ENCODE peak calls at places on chromosome 1, in seven cellular contexts. One of them, this sample, is unnamed.

GRCh38 chr1:74964508-74964907 is 169.7 kb upstream of the LHX8 start:
- DNase-seq in neural crest cell: no peak
- DNase-seq in A549: no peak
- DNase-seq in stimulated activated CD4-positive, alpha-beta T cell treated with anti-CD3 and anti-CD28 coated beads, Interleukin-1b, Interleukin-23, amount 100 ng/mL, for 48 hours: no peak
- DNase-seq in glutamatergic neuron: peak
- DNase-seq in posterior vena cava: no peak
- DNase-seq in GM04503: no peak
- DNase-seq in this sample: peak

GRCh38 chr1:42998381-42998780 is 39.7 kb upstream of the SLC2A1 start:
- DNase-seq in stimulated activated CD4-positive, alpha-beta T cell treated with anti-CD3 and anti-CD28 coated beads, Interleukin-1b, Interleukin-23, amount 100 ng/mL, for 48 hours: no peak
- DNase-seq in neural crest cell: no peak
- DNase-seq in GM04503: peak
- DNase-seq in glutamatergic neuron: no peak
- DNase-seq in posterior vena cava: no peak
- DNase-seq in A549: no peak
- DNase-seq in this sample: no peak

GRCh38 chr1:225657462-225657989 is 4.6 kb upstream of the ENAH start:
- DNase-seq in posterior vena cava: no peak
- DNase-seq in A549: peak
- DNase-seq in neural crest cell: no peak
- DNase-seq in GM04503: no peak
- DNase-seq in glutamatergic neuron: no peak
- DNase-seq in stimulated activated CD4-positive, alpha-beta T cell treated with anti-CD3 and anti-CD28 coated beads, Interleukin-1b, Interleukin-23, amount 100 ng/mL, for 48 hours: no peak
- DNase-seq in this sample: no peak

GRCh38 chr1:17539526-17540254 is at the start of gene ARHGEF10L:
- DNase-seq in posterior vena cava: no peak
- DNase-seq in glutamatergic neuron: peak
- DNase-seq in GM04503: no peak
- DNase-seq in A549: no peak
- DNase-seq in neural crest cell: peak
- DNase-seq in stimulated activated CD4-positive, alpha-beta T cell treated with anti-CD3 and anti-CD28 coated beads, Interleukin-1b, Interleukin-23, amount 100 ng/mL, for 48 hours: no peak
- DNase-seq in this sample: peak

GRCh38 chr1:2203671-2204383 is 9.3 kb upstream of the FAAP20 start:
- DNase-seq in A549: no peak
- DNase-seq in GM04503: no peak
- DNase-seq in posterior vena cava: no peak
- DNase-seq in glutamatergic neuron: no peak
- DNase-seq in neural crest cell: no peak
- DNase-seq in stimulated activated CD4-positive, alpha-beta T cell treated with anti-CD3 and anti-CD28 coated beads, Interleukin-1b, Interleukin-23, amount 100 ng/mL, for 48 hours: no peak
- DNase-seq in this sample: no peak

GRCh38 chr1:181777812-181778211 is 283.7 kb downstream of the ZNF648 start:
- DNase-seq in A549: no peak
- DNase-seq in stimulated activated CD4-positive, alpha-beta T cell treated with anti-CD3 and anti-CD28 coated beads, Interleukin-1b, Interleukin-23, amount 100 ng/mL, for 48 hours: no peak
- DNase-seq in GM04503: no peak
- DNase-seq in glutamatergic neuron: no peak
- DNase-seq in posterior vena cava: no peak
- DNase-seq in neural crest cell: no peak
- DNase-seq in this sample: no peak

GRCh38 chr1:191343816-191344215 is 814.4 kb upstream of the RGS18 start:
- DNase-seq in glutamatergic neuron: no peak
- DNase-seq in A549: no peak
- DNase-seq in posterior vena cava: no peak
- DNase-seq in stimulated activated CD4-positive, alpha-beta T cell treated with anti-CD3 and anti-CD28 coated beads, Interleukin-1b, Interleukin-23, amount 100 ng/mL, for 48 hours: no peak
- DNase-seq in GM04503: no peak
- DNase-seq in neural crest cell: no peak
- DNase-seq in this sample: no peak

GRCh38 chr1:234535763-234536515 is 57.0 kb upstream of the TARBP1 start:
- DNase-seq in A549: peak
- DNase-seq in neural crest cell: no peak
- DNase-seq in posterior vena cava: peak
- DNase-seq in stimulated activated CD4-positive, alpha-beta T cell treated with anti-CD3 and anti-CD28 coated beads, Interleukin-1b, Interleukin-23, amount 100 ng/mL, for 48 hours: no peak
- DNase-seq in GM04503: peak
- DNase-seq in glutamatergic neuron: no peak
- DNase-seq in this sample: no peak

GRCh38 chr1:83559090-83559489 is 439.8 kb downstream of the TTLL7 start:
- DNase-seq in neural crest cell: no peak
- DNase-seq in posterior vena cava: no peak
- DNase-seq in GM04503: no peak
- DNase-seq in glutamatergic neuron: no peak
- DNase-seq in A549: no peak
- DNase-seq in stimulated activated CD4-positive, alpha-beta T cell treated with anti-CD3 and anti-CD28 coated beads, Interleukin-1b, Interleukin-23, amount 100 ng/mL, for 48 hours: no peak
- DNase-seq in this sample: no peak

GRCh38 chr1:198627436-198628063 is 11.3 kb upstream of the PTPRC start:
- DNase-seq in GM04503: no peak
- DNase-seq in stimulated activated CD4-positive, alpha-beta T cell treated with anti-CD3 and anti-CD28 coated beads, Interleukin-1b, Interleukin-23, amount 100 ng/mL, for 48 hours: no peak
- DNase-seq in neural crest cell: no peak
- DNase-seq in posterior vena cava: no peak
- DNase-seq in glutamatergic neuron: no peak
- DNase-seq in A549: no peak
- DNase-seq in this sample: no peak

GRCh38 chr1:14780271-14780670 is 181.8 kb downstream of the KAZN start:
- DNase-seq in posterior vena cava: no peak
- DNase-seq in stimulated activated CD4-positive, alpha-beta T cell treated with anti-CD3 and anti-CD28 coated beads, Interleukin-1b, Interleukin-23, amount 100 ng/mL, for 48 hours: no peak
- DNase-seq in GM04503: peak
- DNase-seq in glutamatergic neuron: no peak
- DNase-seq in A549: no peak
- DNase-seq in neural crest cell: no peak
- DNase-seq in this sample: no peak

GRCh38 chr1:204316164-204316563 is 43.6 kb downstream of the PLEKHA6 start:
- DNase-seq in stimulated activated CD4-positive, alpha-beta T cell treated with anti-CD3 and anti-CD28 coated beads, Interleukin-1b, Interleukin-23, amount 100 ng/mL, for 48 hours: no peak
- DNase-seq in GM04503: no peak
- DNase-seq in posterior vena cava: no peak
- DNase-seq in neural crest cell: no peak
- DNase-seq in glutamatergic neuron: no peak
- DNase-seq in A549: no peak
- DNase-seq in this sample: no peak

GRCh38 chr1:15384301-15384901 is 25.3 kb upstream of the EFHD2 start:
- DNase-seq in posterior vena cava: no peak
- DNase-seq in GM04503: no peak
- DNase-seq in stimulated activated CD4-positive, alpha-beta T cell treated with anti-CD3 and anti-CD28 coated beads, Interleukin-1b, Interleukin-23, amount 100 ng/mL, for 48 hours: no peak
- DNase-seq in A549: no peak
- DNase-seq in neural crest cell: peak
- DNase-seq in glutamatergic neuron: peak
- DNase-seq in this sample: no peak

GRCh38 chr1:223771814-223772770 is 59.8 kb downstream of the CAPN2 start:
- DNase-seq in A549: peak
- DNase-seq in GM04503: peak
- DNase-seq in stimulated activated CD4-positive, alpha-beta T cell treated with anti-CD3 and anti-CD28 coated beads, Interleukin-1b, Interleukin-23, amount 100 ng/mL, for 48 hours: no peak
- DNase-seq in glutamatergic neuron: no peak
- DNase-seq in neural crest cell: no peak
- DNase-seq in posterior vena cava: peak
- DNase-seq in this sample: no peak

GRCh38 chr1:156987715-156988114 is 57.8 kb downstream of the ARHGEF11 start:
- DNase-seq in neural crest cell: no peak
- DNase-seq in glutamatergic neuron: no peak
- DNase-seq in stimulated activated CD4-positive, alpha-beta T cell treated with anti-CD3 and anti-CD28 coated beads, Interleukin-1b, Interleukin-23, amount 100 ng/mL, for 48 hours: no peak
- DNase-seq in GM04503: no peak
- DNase-seq in A549: no peak
- DNase-seq in posterior vena cava: no peak
- DNase-seq in this sample: no peak

GRCh38 chr1:184555665-184556641 is 169.1 kb downstream of the C1orf21 start:
- DNase-seq in neural crest cell: no peak
- DNase-seq in A549: no peak
- DNase-seq in glutamatergic neuron: peak
- DNase-seq in posterior vena cava: no peak
- DNase-seq in stimulated activated CD4-positive, alpha-beta T cell treated with anti-CD3 and anti-CD28 coated beads, Interleukin-1b, Interleukin-23, amount 100 ng/mL, for 48 hours: no peak
- DNase-seq in GM04503: no peak
- DNase-seq in this sample: no peak

GRCh38 chr1:208988811-208989222 is 594.7 kb upstream of the CAMK1G start:
- DNase-seq in glutamatergic neuron: no peak
- DNase-seq in GM04503: peak
- DNase-seq in A549: peak
- DNase-seq in stimulated activated CD4-positive, alpha-beta T cell treated with anti-CD3 and anti-CD28 coated beads, Interleukin-1b, Interleukin-23, amount 100 ng/mL, for 48 hours: no peak
- DNase-seq in neural crest cell: no peak
- DNase-seq in posterior vena cava: no peak
- DNase-seq in this sample: no peak

GRCh38 chr1:157485793-157486192 is 66.5 kb downstream of the FCRL5 start:
- DNase-seq in A549: no peak
- DNase-seq in posterior vena cava: no peak
- DNase-seq in stimulated activated CD4-positive, alpha-beta T cell treated with anti-CD3 and anti-CD28 coated beads, Interleukin-1b, Interleukin-23, amount 100 ng/mL, for 48 hours: no peak
- DNase-seq in neural crest cell: no peak
- DNase-seq in glutamatergic neuron: no peak
- DNase-seq in GM04503: no peak
- DNase-seq in this sample: no peak

GRCh38 chr1:195097316-195097715 is 1510.9 kb downstream of the KCNT2 start:
- DNase-seq in A549: no peak
- DNase-seq in glutamatergic neuron: no peak
- DNase-seq in neural crest cell: no peak
- DNase-seq in stimulated activated CD4-positive, alpha-beta T cell treated with anti-CD3 and anti-CD28 coated beads, Interleukin-1b, Interleukin-23, amount 100 ng/mL, for 48 hours: no peak
- DNase-seq in posterior vena cava: no peak
- DNase-seq in GM04503: no peak
- DNase-seq in this sample: no peak

GRCh38 chr1:37764888-37765441 is at the start of gene EPHA10:
- DNase-seq in A549: no peak
- DNase-seq in glutamatergic neuron: peak
- DNase-seq in stimulated activated CD4-positive, alpha-beta T cell treated with anti-CD3 and anti-CD28 coated beads, Interleukin-1b, Interleukin-23, amount 100 ng/mL, for 48 hours: no peak
- DNase-seq in neural crest cell: peak
- DNase-seq in posterior vena cava: no peak
- DNase-seq in GM04503: no peak
- DNase-seq in this sample: peak

GRCh38 chr1:172308577-172308976 is 111.9 kb upstream of the C1orf105 start:
- DNase-seq in stimulated activated CD4-positive, alpha-beta T cell treated with anti-CD3 and anti-CD28 coated beads, Interleukin-1b, Interleukin-23, amount 100 ng/mL, for 48 hours: no peak
- DNase-seq in GM04503: no peak
- DNase-seq in glutamatergic neuron: no peak
- DNase-seq in A549: no peak
- DNase-seq in neural crest cell: no peak
- DNase-seq in posterior vena cava: no peak
- DNase-seq in this sample: no peak

GRCh38 chr1:204001166-204001901 is 71.6 kb upstream of the SOX13 start:
- DNase-seq in posterior vena cava: no peak
- DNase-seq in glutamatergic neuron: no peak
- DNase-seq in neural crest cell: no peak
- DNase-seq in GM04503: no peak
- DNase-seq in A549: no peak
- DNase-seq in stimulated activated CD4-positive, alpha-beta T cell treated with anti-CD3 and anti-CD28 coated beads, Interleukin-1b, Interleukin-23, amount 100 ng/mL, for 48 hours: no peak
- DNase-seq in this sample: no peak

GRCh38 chr1:156747737-156748669 is 3.5 kb downstream of the HDGF start:
- DNase-seq in neural crest cell: no peak
- DNase-seq in posterior vena cava: peak
- DNase-seq in stimulated activated CD4-positive, alpha-beta T cell treated with anti-CD3 and anti-CD28 coated beads, Interleukin-1b, Interleukin-23, amount 100 ng/mL, for 48 hours: no peak
- DNase-seq in GM04503: no peak
- DNase-seq in glutamatergic neuron: no peak
- DNase-seq in A549: no peak
- DNase-seq in this sample: no peak

GRCh38 chr1:228875741-228876140 is 140.5 kb downstream of the RHOU start:
- DNase-seq in stimulated activated CD4-positive, alpha-beta T cell treated with anti-CD3 and anti-CD28 coated beads, Interleukin-1b, Interleukin-23, amount 100 ng/mL, for 48 hours: no peak
- DNase-seq in A549: no peak
- DNase-seq in posterior vena cava: no peak
- DNase-seq in neural crest cell: no peak
- DNase-seq in GM04503: no peak
- DNase-seq in glutamatergic neuron: no peak
- DNase-seq in this sample: no peak

GRCh38 chr1:23018661-23019093 is 591 bp upstream of the KDM1A start:
- DNase-seq in glutamatergic neuron: no peak
- DNase-seq in posterior vena cava: no peak
- DNase-seq in stimulated activated CD4-positive, alpha-beta T cell treated with anti-CD3 and anti-CD28 coated beads, Interleukin-1b, Interleukin-23, amount 100 ng/mL, for 48 hours: no peak
- DNase-seq in A549: no peak
- DNase-seq in GM04503: no peak
- DNase-seq in neural crest cell: no peak
- DNase-seq in this sample: no peak

GRCh38 chr1:204408074-204408507 is 3.5 kb downstream of the PPP1R15B start:
- DNase-seq in neural crest cell: no peak
- DNase-seq in glutamatergic neuron: no peak
- DNase-seq in posterior vena cava: no peak
- DNase-seq in GM04503: no peak
- DNase-seq in stimulated activated CD4-positive, alpha-beta T cell treated with anti-CD3 and anti-CD28 coated beads, Interleukin-1b, Interleukin-23, amount 100 ng/mL, for 48 hours: no peak
- DNase-seq in A549: peak
- DNase-seq in this sample: peak

GRCh38 chr1:223720987-223721591 is 8.8 kb downstream of the CAPN2 start:
- DNase-seq in stimulated activated CD4-positive, alpha-beta T cell treated with anti-CD3 and anti-CD28 coated beads, Interleukin-1b, Interleukin-23, amount 100 ng/mL, for 48 hours: no peak
- DNase-seq in neural crest cell: no peak
- DNase-seq in posterior vena cava: no peak
- DNase-seq in GM04503: peak
- DNase-seq in A549: peak
- DNase-seq in glutamatergic neuron: no peak
- DNase-seq in this sample: no peak

GRCh38 chr1:29624320-29624719 is 388.0 kb downstream of the PTPRU start:
- DNase-seq in A549: no peak
- DNase-seq in stimulated activated CD4-positive, alpha-beta T cell treated with anti-CD3 and anti-CD28 coated beads, Interleukin-1b, Interleukin-23, amount 100 ng/mL, for 48 hours: no peak
- DNase-seq in posterior vena cava: no peak
- DNase-seq in glutamatergic neuron: no peak
- DNase-seq in GM04503: no peak
- DNase-seq in neural crest cell: no peak
- DNase-seq in this sample: no peak

GRCh38 chr1:209625205-209625549 is 27.0 kb downstream of the LAMB3 start:
- DNase-seq in stimulated activated CD4-positive, alpha-beta T cell treated with anti-CD3 and anti-CD28 coated beads, Interleukin-1b, Interleukin-23, amount 100 ng/mL, for 48 hours: no peak
- DNase-seq in GM04503: no peak
- DNase-seq in neural crest cell: no peak
- DNase-seq in A549: no peak
- DNase-seq in posterior vena cava: no peak
- DNase-seq in glutamatergic neuron: no peak
- DNase-seq in this sample: no peak

GRCh38 chr1:108877324-108877812 is 583 bp downstream of the GPSM2 start:
- DNase-seq in A549: no peak
- DNase-seq in posterior vena cava: no peak
- DNase-seq in neural crest cell: peak
- DNase-seq in stimulated activated CD4-positive, alpha-beta T cell treated with anti-CD3 and anti-CD28 coated beads, Interleukin-1b, Interleukin-23, amount 100 ng/mL, for 48 hours: no peak
- DNase-seq in GM04503: no peak
- DNase-seq in glutamatergic neuron: peak
- DNase-seq in this sample: no peak

GRCh38 chr1:51833700-51834099 is 44.8 kb downstream of the NRDC start:
- DNase-seq in posterior vena cava: no peak
- DNase-seq in glutamatergic neuron: no peak
- DNase-seq in neural crest cell: no peak
- DNase-seq in A549: no peak
- DNase-seq in GM04503: no peak
- DNase-seq in stimulated activated CD4-positive, alpha-beta T cell treated with anti-CD3 and anti-CD28 coated beads, Interleukin-1b, Interleukin-23, amount 100 ng/mL, for 48 hours: no peak
- DNase-seq in this sample: no peak

GRCh38 chr1:30319765-30320580 is 403.4 kb downstream of the MATN1 start:
- DNase-seq in neural crest cell: no peak
- DNase-seq in posterior vena cava: peak
- DNase-seq in stimulated activated CD4-positive, alpha-beta T cell treated with anti-CD3 and anti-CD28 coated beads, Interleukin-1b, Interleukin-23, amount 100 ng/mL, for 48 hours: no peak
- DNase-seq in glutamatergic neuron: no peak
- DNase-seq in GM04503: no peak
- DNase-seq in A549: no peak
- DNase-seq in this sample: no peak

This sample was measured in D341Med.